ENCODE peak calls at places on chromosomes 12 and 14, in five cellular contexts. M is C1 segment of cervical spinal cord, J is posterior cingulate gyrus, N is AML-193, G is MM.1S. P is an unnamed sample.

GRCh38 chr14:27392153-27392552 is 794.3 kb upstream of the NOVA1 start:
- DNase-seq in N (no peak), G (no peak), J (no peak), M (no peak), P (no peak)

GRCh38 chr14:59133202-59133601 is 55.3 kb upstream of the DAAM1 start:
- DNase-seq in N (no peak), G (no peak), M (no peak), J (no peak), P (no peak)

GRCh38 chr14:105075364-105076295 is 10.4 kb upstream of the GPR132 start:
- DNase-seq in J (no peak), N (peak; percentile 64), M (peak; percentile 23), G (peak; percentile 34), P (no peak)

GRCh38 chr12:110023634-110024023 is 24.4 kb downstream of the ANKRD13A start:
- DNase-seq in G (no peak), J (no peak), M (no peak), N (no peak), P (no peak)

GRCh38 chr14:93994919-93995682 is 2.0 kb upstream of the CCDC197 start:
- DNase-seq in G (no peak), J (no peak), N (no peak), M (peak; percentile 40), P (no peak)

GRCh38 chr14:100130471-100130870 is 29.0 kb downstream of the DEGS2 start:
- DNase-seq in M (no peak), G (no peak), N (no peak), J (no peak), P (no peak)

GRCh38 chr14:77458249-77458950 is 507 bp downstream of the AHSA1 start:
- DNase-seq in G (peak; percentile 23), M (no peak), N (peak; percentile 25), J (peak; percentile 24), P (peak; percentile 46)

GRCh38 chr14:20632831-20633771 is 8.4 kb downstream of the OR6S1 start:
- DNase-seq in N (no peak), J (peak; percentile 27), G (peak; percentile 70), M (peak; percentile 11), P (peak; percentile 12)

GRCh38 chr12:25100203-25100602 is 94.8 kb downstream of the DNAI7 start:
- DNase-seq in N (no peak), M (no peak), J (no peak), G (no peak), P (no peak)

GRCh38 chr12:29744365-29744764 is 39.4 kb downstream of the TMTC1 start:
- DNase-seq in M (no peak), J (no peak), G (no peak), N (no peak), P (no peak)

GRCh38 chr12:63150255-63151060 is 543 bp downstream of the AVPR1A start:
- DNase-seq in M (no peak), G (no peak), J (no peak), N (no peak), P (no peak)

GRCh38 chr14:105056303-105056831 is 8.9 kb downstream of the GPR132 start:
- DNase-seq in N (no peak), J (no peak), M (no peak), G (no peak), P (no peak)

GRCh38 chr12:113748707-113749432 is 217.3 kb downstream of the RBM19 start:
- DNase-seq in N (no peak), G (no peak), J (no peak), M (no peak), P (no peak)

GRCh38 chr12:81863406-81863805 is 104.3 kb upstream of the PPFIA2 start:
- DNase-seq in G (no peak), J (no peak), N (no peak), M (no peak), P (no peak)

GRCh38 chr12:5648692-5649338 is 216.9 kb downstream of the NTF3 start:
- DNase-seq in N (no peak), J (no peak), G (peak; percentile 14), M (no peak), P (no peak)

GRCh38 chr12:39441189-39441962 is 1.5 kb downstream of the KIF21A start:
- DNase-seq in M (no peak), G (no peak), N (no peak), J (no peak), P (no peak)

GRCh38 chr12:103401421-103401820 is 94.3 kb downstream of the C12orf42 start:
- DNase-seq in J (no peak), G (no peak), M (no peak), N (no peak), P (no peak)

GRCh38 chr14:36222952-36223468 is 46.5 kb upstream of the PTCSC3 start:
- DNase-seq in G (no peak), M (no peak), N (no peak), J (no peak), P (no peak)

GRCh38 chr14:72961579-72962335 is 35.5 kb downstream of the DCAF4 start:
- DNase-seq in J (no peak), G (no peak), N (no peak), M (no peak), P (no peak)

GRCh38 chr12:19605720-19606119 is 166.4 kb downstream of the AEBP2 start:
- DNase-seq in M (no peak), N (no peak), J (no peak), G (no peak), P (no peak)

GRCh38 chr12:111194703-111195051 is 174.2 kb downstream of the PHETA1 start:
- DNase-seq in M (no peak), N (no peak), G (no peak), J (no peak), P (no peak)

GRCh38 chr12:93518725-93519124 is 51.4 kb downstream of the MRPL42 start:
- DNase-seq in G (no peak), J (no peak), M (no peak), N (no peak), P (no peak)

GRCh38 chr14:58272589-58273372 is 25.6 kb upstream of the ARID4A start:
- DNase-seq in M (no peak), N (no peak), J (no peak), G (no peak), P (no peak)

GRCh38 chr12:90090929-90091651 is 382.5 kb upstream of the ATP2B1 start:
- DNase-seq in N (no peak), J (no peak), G (no peak), M (no peak), P (no peak)

GRCh38 chr12:108821407-108822397 is 35.7 kb downstream of the SSH1 start:
- DNase-seq in M (no peak), J (no peak), G (no peak), N (peak; percentile 46), P (no peak)

GRCh38 chr12:68178184-68178583 is 18.6 kb upstream of the IFNG start:
- DNase-seq in G (no peak), N (no peak), M (no peak), J (no peak), P (no peak)

GRCh38 chr12:69431604-69432222 is 38.5 kb upstream of the FRS2 start:
- DNase-seq in M (no peak), N (no peak), G (no peak), J (no peak), P (no peak)

GRCh38 chr12:85831327-85831990 is 4.8 kb downstream of the RASSF9 start:
- DNase-seq in N (no peak), J (no peak), M (no peak), G (no peak), P (no peak)

GRCh38 chr14:74988131-74988530 is 14.6 kb upstream of the EIF2B2 start:
- DNase-seq in N (no peak), J (no peak), M (no peak), G (no peak), P (no peak)

GRCh38 chr12:19575307-19576243 is 136.3 kb downstream of the AEBP2 start:
- DNase-seq in N (no peak), J (no peak), G (no peak), M (no peak), P (no peak)

GRCh38 chr12:46473634-46474201 is 101.1 kb upstream of the SLC38A2 start:
- DNase-seq in N (peak; percentile 83), J (no peak), M (no peak), G (no peak), P (peak; percentile 30)

GRCh38 chr12:63206494-63206893 is 55.5 kb upstream of the AVPR1A start:
- DNase-seq in G (no peak), N (no peak), M (no peak), J (no peak), P (no peak)

GRCh38 chr12:69910739-69911138 is 85.7 kb downstream of the MYRFL start:
- DNase-seq in M (no peak), N (no peak), G (no peak), J (no peak), P (no peak)

GRCh38 chr14:24843999-24844398 is 205.9 kb downstream of the STXBP6 start:
- DNase-seq in J (no peak), G (no peak), N (no peak), M (no peak), P (no peak)